ENCODE peak calls at places on chromosomes 7 and 10, in seven cellular contexts. B is HepG2, U is HCT116, C is SK-N-SH, Q is H1, K is K562, X is GM12878. A is an unnamed sample.
A peak's percentile ranks its signal among the peaks of the same experiment; 100 is the strongest.

GRCh38 chr7:116211913-116212596 is 1.7 kb downstream of the TES start:
- DNase-seq in U (no peak), K (peak; percentile 56), X (no peak), C (no peak), B (no peak), Q (no peak), A (no peak)

GRCh38 chr7:107879400-107880035 is 11.5 kb upstream of the DLD start:
- DNase-seq in U (peak; percentile 52), K (peak; percentile 71), X (no peak), B (peak; percentile 49), C (peak; percentile 75), Q (no peak), A (peak; percentile 20)

GRCh38 chr10:130372222-130372621 is 236.0 kb downstream of the GLRX3 start:
- DNase-seq in U (no peak), B (no peak), X (no peak), Q (no peak), C (no peak), K (no peak), A (no peak)

GRCh38 chr7:2873686-2874551 is 29.8 kb upstream of the GNA12 start:
- DNase-seq in Q (peak; percentile 74), C (peak; percentile 43), K (peak; percentile 72), U (peak; percentile 81), B (no peak), X (no peak), A (peak; percentile 57)

GRCh38 chr10:112986791-112987190 is 36.7 kb downstream of the TCF7L2 start:
- DNase-seq in C (no peak), X (no peak), U (no peak), B (no peak), K (no peak), Q (no peak), A (no peak)

GRCh38 chr7:138137423-138138171 is 61.3 kb downstream of the AKR1D1 start:
- DNase-seq in Q (no peak), X (peak; percentile 23), B (no peak), K (no peak), U (no peak), C (no peak), A (no peak)

GRCh38 chr10:103498936-103499638 is 5.6 kb downstream of the NEURL1 start:
- DNase-seq in B (no peak), Q (no peak), U (no peak), C (no peak), K (no peak), X (no peak), A (no peak)

GRCh38 chr10:79386637-79387465 is 39.6 kb downstream of the PPIF start:
- DNase-seq in Q (no peak), U (no peak), B (no peak), C (peak; percentile 27), X (no peak), K (peak; percentile 17), A (no peak)

GRCh38 chr10:34299105-34299611 is 515.9 kb downstream of the PARD3 start:
- DNase-seq in C (no peak), X (no peak), K (no peak), U (no peak), B (no peak), Q (no peak), A (no peak)

GRCh38 chr10:112307631-112308502 is 24.7 kb downstream of the TECTB start:
- DNase-seq in B (peak; percentile 61), C (peak; percentile 66), K (peak; percentile 64), X (no peak), U (peak; percentile 59), Q (peak; percentile 59), A (peak; percentile 55)

GRCh38 chr10:50497758-50498157 is 126.0 kb downstream of the SGMS1 start:
- DNase-seq in Q (no peak), X (peak; percentile 83), U (no peak), B (peak; percentile 21), C (no peak), K (peak; percentile 23), A (no peak)

GRCh38 chr10:70540089-70540788 is 61.7 kb downstream of the PALD1 start:
- DNase-seq in Q (no peak), B (peak; percentile 18), X (no peak), C (peak; percentile 87), U (no peak), K (peak; percentile 77), A (no peak)

GRCh38 chr7:71019703-71020102 is 112.2 kb upstream of the GALNT17 start:
- DNase-seq in X (no peak), Q (no peak), U (no peak), K (no peak), B (no peak), C (no peak), A (no peak)

GRCh38 chr7:118239014-118239413 is 14.5 kb downstream of the ANKRD7 start:
- DNase-seq in K (no peak), Q (no peak), B (no peak), U (no peak), C (no peak), X (no peak), A (no peak)

GRCh38 chr10:124019886-124020797 is 73.3 kb downstream of the CHST15 start:
- DNase-seq in C (no peak), Q (peak; percentile 44), B (no peak), U (no peak), K (no peak), X (no peak), A (no peak)

GRCh38 chr7:141715794-141716689 is 7.9 kb downstream of the WEE2 start:
- DNase-seq in U (no peak), X (no peak), C (no peak), K (no peak), B (no peak), Q (no peak), A (no peak)

GRCh38 chr7:92698237-92698841 is 108.1 kb upstream of the FAM133B start:
- DNase-seq in K (no peak), Q (no peak), B (peak; percentile 32), X (no peak), U (peak; percentile 48), C (peak; percentile 68), A (no peak)

GRCh38 chr10:72173267-72173634 is 42.6 kb upstream of the ANAPC16 start:
- DNase-seq in C (no peak), B (no peak), X (peak; percentile 56), K (no peak), U (no peak), Q (no peak), A (no peak)

GRCh38 chr7:44793919-44794715 is 2.4 kb upstream of the PPIA start:
- DNase-seq in U (no peak), K (no peak), B (peak; percentile 63), Q (no peak), X (no peak), C (no peak), A (no peak)

DNA sequence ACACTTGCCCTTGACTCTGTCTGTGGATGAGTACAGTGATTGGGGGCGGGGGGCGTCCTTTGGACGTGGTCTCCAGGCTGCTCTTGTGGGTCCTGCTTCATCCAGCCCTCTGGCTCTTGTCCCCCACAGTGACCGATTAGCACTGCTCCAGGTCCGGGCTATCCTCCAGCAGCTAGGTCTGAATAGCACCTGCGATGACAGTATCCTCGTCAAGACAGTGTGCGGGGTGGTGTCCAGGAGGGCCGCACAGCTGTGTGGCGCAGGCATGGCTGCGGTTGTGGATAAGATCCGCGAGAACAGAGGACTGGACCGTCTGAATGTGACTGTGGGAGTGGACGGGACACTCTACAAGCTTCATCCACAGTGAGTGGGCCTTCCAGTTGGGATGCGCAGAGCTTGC is 18.3 kb downstream of the TACR2 start:
- DNase-seq in K (no peak), C (peak; percentile 81), B (no peak), X (no peak), U (no peak), Q (no peak), A (no peak)
- TF ChIP-seq JUND in K (no peak), C (no peak), B (no peak), X (no peak), U (no peak), Q (no peak), A (no peak)

GRCh38 chr7:95646350-95646749 is 50.0 kb upstream of the PDK4 start:
- DNase-seq in U (no peak), Q (no peak), K (no peak), C (no peak), B (no peak), X (no peak), A (no peak)
- TF ChIP-seq JUND in U (no peak), Q (no peak), K (no peak), C (no peak), B (no peak), X (no peak), A (no peak)

GRCh38 chr7:30705596-30705995 is 23.3 kb upstream of the CRHR2 start:
- DNase-seq in C (no peak), K (no peak), Q (no peak), U (no peak), B (no peak), X (no peak), A (no peak)

GRCh38 chr7:30702200-30702599 is 19.9 kb upstream of the CRHR2 start:
- DNase-seq in B (no peak), C (no peak), K (no peak), X (no peak), U (no peak), Q (no peak), A (no peak)

GRCh38 chr7:30705008-30705407 is 22.8 kb upstream of the CRHR2 start:
- DNase-seq in Q (no peak), B (no peak), X (no peak), U (no peak), K (no peak), C (no peak), A (peak; percentile 74)

GRCh38 chr7:30706316-30706715 is 24.1 kb upstream of the CRHR2 start:
- DNase-seq in X (no peak), U (no peak), C (no peak), K (no peak), Q (no peak), B (no peak), A (no peak)

DNA sequence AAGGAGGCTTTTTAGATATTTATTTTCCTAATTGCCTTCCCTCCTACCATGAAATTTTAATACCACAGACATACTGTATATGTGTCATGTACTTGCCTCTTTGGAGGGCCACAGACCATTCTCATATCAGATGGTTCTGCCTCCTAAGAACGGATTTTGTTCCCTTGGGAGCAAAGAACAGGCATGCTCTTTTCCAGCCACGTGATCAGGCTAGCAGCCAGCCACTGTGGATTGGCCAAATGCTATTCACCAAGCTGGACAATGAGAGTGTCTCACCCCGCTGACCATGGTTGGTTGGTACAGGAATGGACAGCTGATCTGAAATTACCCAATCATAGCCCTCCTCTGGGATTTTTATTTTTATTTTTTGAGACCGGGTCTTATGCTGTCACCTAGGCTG is 21.5 kb upstream of the CRHR2 start:
- DNase-seq in X (no peak), Q (no peak), C (no peak), K (no peak), B (no peak), U (no peak), A (no peak)
- TF ChIP-seq JUND in X (no peak), Q (no peak), C (no peak), K (no peak), B (no peak), U (no peak), A (no peak)

GRCh38 chr7:98571006-98571405 is 46.1 kb upstream of the NPTX2 start:
- DNase-seq in K (no peak), U (no peak), X (no peak), B (no peak), Q (no peak), C (no peak), A (no peak)

GRCh38 chr7:98569606-98570337 is 47.3 kb upstream of the NPTX2 start:
- DNase-seq in U (no peak), B (no peak), C (no peak), Q (no peak), K (no peak), X (no peak), A (no peak)

GRCh38 chr7:98571986-98572385 is 45.1 kb upstream of the NPTX2 start:
- DNase-seq in Q (no peak), K (no peak), U (no peak), X (no peak), B (no peak), C (no peak), A (no peak)

GRCh38 chr7:98567979-98568378 is 49.1 kb upstream of the NPTX2 start:
- DNase-seq in B (no peak), U (no peak), Q (no peak), C (peak; percentile 63), K (no peak), X (no peak), A (no peak)

GRCh38 chr7:98568891-98569290 is 48.2 kb upstream of the NPTX2 start:
- DNase-seq in B (no peak), K (no peak), U (no peak), X (no peak), Q (no peak), C (peak; percentile 83), A (no peak)
- TF ChIP-seq JUND in B (no peak), K (no peak), U (no peak), X (no peak), Q (no peak), C (no peak), A (no peak)